ENCODE peak calls at places on chromosome X, in five cellular contexts. N is K562, L is GM12878, J is WTC11, Z is H1. Q is an unnamed sample.

GRCh38 chrX:5080812-5081211 is 1147.9 kb downstream of the NLGN4X start:
- DNase-seq in Z (no peak), N (no peak), J (no peak), L (no peak), Q (no peak)

GRCh38 chrX:27591938-27592337 is 1.8 kb downstream of the DCAF8L2 start:
- DNase-seq in N (no peak), Z (no peak), L (no peak), J (peak), Q (no peak)

GRCh38 chrX:57104406-57104805 is 16.9 kb downstream of the SPIN2B start:
- DNase-seq in N (no peak), J (no peak), Z (no peak), L (no peak), Q (peak)

GRCh38 chrX:47285762-47286320 is 53.0 kb downstream of the USP11 start:
- DNase-seq in Z (no peak), J (no peak), L (no peak), N (no peak), Q (no peak)

GRCh38 chrX:11530621-11531020 is 135.1 kb downstream of the ARHGAP6 start:
- DNase-seq in J (no peak), Z (no peak), N (no peak), L (no peak), Q (no peak)

GRCh38 chrX:94721386-94721785 is 1047.4 kb downstream of the FAM133A start:
- DNase-seq in Z (no peak), L (no peak), N (no peak), J (no peak), Q (no peak)

GRCh38 chrX:56588397-56589188 is 25.2 kb downstream of the UBQLN2 start:
- DNase-seq in N (no peak), Z (no peak), J (no peak), L (no peak), Q (no peak)

GRCh38 chrX:153307546-153308175 is 13.9 kb downstream of the PNMA6F start:
- DNase-seq in N (no peak), Z (no peak), L (no peak), J (no peak), Q (no peak)

DNA sequence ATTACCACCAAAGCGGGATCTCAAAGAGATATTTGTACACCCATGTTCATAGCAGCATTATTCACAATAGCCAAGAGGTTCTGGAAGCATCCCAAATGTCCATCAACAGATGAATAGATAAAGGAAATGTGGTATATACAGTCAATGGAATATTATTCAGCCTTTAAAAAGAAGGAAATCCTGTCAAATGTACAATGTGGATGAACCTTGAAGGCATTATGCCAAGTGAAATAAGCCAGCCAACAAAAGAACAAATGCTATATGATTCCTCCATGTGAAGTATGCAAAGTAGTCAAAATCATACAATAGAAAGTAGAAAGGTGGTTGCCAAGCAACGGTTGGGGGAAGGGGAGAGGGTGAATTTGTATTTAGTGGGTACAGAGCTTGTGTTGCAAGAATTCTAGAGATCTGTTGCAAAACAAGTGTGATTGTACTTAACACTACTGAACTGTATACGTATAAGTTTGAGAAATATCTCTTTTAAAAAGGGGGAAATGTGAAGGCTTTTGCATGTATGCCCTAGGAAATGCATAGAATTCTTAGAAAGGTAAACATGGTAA is 5.0 kb upstream of the ZRSR2 start:
- DNase-seq in Z (no peak), J (no peak), L (no peak), N (no peak), Q (peak)
- TF ChIP-seq USF2 in Z (no peak), J (no peak), L (no peak), N (no peak), Q (no peak)

DNA sequence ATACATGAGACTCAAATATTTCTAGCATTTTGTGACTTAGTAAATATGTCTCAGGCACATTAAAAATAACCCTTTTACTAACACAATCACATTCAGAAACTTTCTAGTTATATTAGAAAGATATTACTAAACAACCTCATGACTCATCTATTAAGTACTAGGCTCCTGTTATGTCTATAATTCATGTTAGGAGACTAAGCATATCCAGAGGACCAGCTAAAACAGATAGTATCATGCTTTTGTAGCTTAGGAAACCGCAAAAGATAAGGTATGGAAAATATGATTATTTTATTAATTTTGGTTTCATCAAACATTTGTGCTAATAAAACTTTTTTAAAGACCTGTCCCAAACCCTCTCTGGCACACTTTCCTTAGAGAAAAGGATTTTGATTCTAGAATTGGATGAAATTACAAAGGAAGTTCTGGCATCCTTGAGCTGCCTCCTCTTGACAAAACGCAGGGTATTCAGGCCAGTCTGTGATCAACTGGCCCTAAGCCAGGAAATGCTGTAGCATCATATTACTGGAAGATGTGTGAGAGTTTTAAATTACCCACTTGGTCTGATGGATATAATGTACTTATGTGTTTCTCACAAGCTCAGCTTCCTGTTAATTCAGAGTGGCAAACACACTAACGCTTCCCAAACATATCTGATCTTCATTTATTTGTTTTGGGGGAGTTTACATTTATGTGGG is 60.4 kb downstream of the NRK start:
- DNase-seq in N (no peak), Z (no peak), J (no peak), L (no peak), Q (no peak)
- TF ChIP-seq SP1 in N (no peak), Z (no peak), J (no peak), L (no peak), Q (no peak)

DNA sequence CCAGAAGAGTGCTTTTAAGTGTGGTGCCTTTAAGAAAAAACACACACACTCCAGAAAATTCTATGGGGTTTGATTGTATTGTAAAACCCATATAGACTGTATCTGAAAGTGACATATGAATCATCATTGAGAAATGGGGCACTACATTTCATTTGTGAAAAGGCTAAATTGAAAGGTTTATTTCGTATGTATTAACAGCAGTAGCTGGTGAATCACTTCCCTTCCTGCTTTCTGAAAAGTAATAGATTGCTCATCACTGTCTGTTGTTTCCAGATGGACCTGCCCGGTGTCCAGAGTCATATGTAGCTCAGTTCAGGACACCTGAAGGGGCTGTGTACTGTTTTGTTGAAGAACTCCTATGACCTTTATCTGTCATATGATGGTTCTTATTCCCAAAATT is 28.1 kb upstream of the HPRT1 start:
- DNase-seq in L (no peak), J (no peak), N (no peak), Z (no peak), Q (no peak)
- TF ChIP-seq USF2 in L (no peak), J (no peak), N (no peak), Z (no peak), Q (no peak)

GRCh38 chrX:136623400-136623799 is 24.6 kb upstream of the CD40LG start:
- DNase-seq in Z (no peak), N (no peak), J (no peak), L (no peak), Q (no peak)
- TF ChIP-seq SP1 in Z (no peak), N (no peak), J (no peak), L (no peak), Q (no peak)

DNA sequence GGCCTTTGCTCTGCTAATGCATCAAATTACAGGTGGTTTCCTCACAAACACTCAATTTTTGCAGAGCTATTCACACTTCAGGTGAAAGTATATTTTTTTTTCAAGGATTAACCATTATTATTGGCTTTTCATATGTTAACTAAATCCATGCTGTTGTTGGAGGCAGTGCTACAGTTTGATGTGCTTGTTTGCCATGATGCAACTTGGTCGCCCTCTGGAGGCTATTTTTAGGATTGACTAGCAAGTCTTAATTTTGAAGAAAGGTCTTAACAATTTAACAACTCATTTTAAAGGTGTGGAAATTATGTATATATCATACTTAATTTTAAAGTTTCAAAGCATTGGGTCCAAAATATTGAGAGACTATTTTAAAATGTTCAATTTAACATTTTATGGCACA is 168.8 kb upstream of the FAM47A start:
- DNase-seq in J (peak), L (no peak), Z (peak), N (peak), Q (peak)
- TF ChIP-seq USF2 in J (no peak), L (no peak), Z (no peak), N (no peak), Q (no peak)